ENCODE peak calls at places on chromosomes 5 and 9, in six cellular contexts. H is A673, B is amniotic stem cell, D is activated T-helper 1 cell treated with Interleukin-2 at 50 U/mL for 16 hours, S is GM19239, E is adrenal gland. T is an unnamed sample.

GRCh38 chr5:131633830-131634229 is 1.2 kb downstream of the RAPGEF6 start:
- DNase-seq in H (no peak), B (no peak), D (no peak), S (no peak), E (no peak), T (no peak)

GRCh38 chr5:8633706-8634105 is 764.8 kb downstream of the MTRR start:
- DNase-seq in H (peak; percentile 42), B (no peak), D (no peak), S (no peak), E (no peak), T (no peak)

GRCh38 chr5:51279983-51280382 is 103.3 kb upstream of the ISL1 start:
- DNase-seq in H (peak; percentile 40), B (no peak), D (no peak), S (no peak), E (no peak), T (peak; percentile 16)

GRCh38 chr5:157222506-157223230 is 42.0 kb downstream of the ITK start:
- DNase-seq in H (no peak), B (no peak), D (peak; percentile 31), S (no peak), E (no peak), T (no peak)

GRCh38 chr9:114512337-114512874 is 7.1 kb upstream of the WHRN start:
- DNase-seq in H (no peak), B (no peak), D (no peak), S (no peak), E (no peak), T (no peak)

GRCh38 chr5:33725846-33726245 is 165.9 kb downstream of the ADAMTS12 start:
- DNase-seq in H (no peak), B (no peak), D (no peak), S (no peak), E (no peak), T (no peak)

GRCh38 chr5:42982107-42982622 is 58.0 kb downstream of the ANXA2R start:
- DNase-seq in H (peak; percentile 18), B (no peak), D (no peak), S (no peak), E (no peak), T (no peak)

GRCh38 chr5:1123418-1124147 is 11.7 kb upstream of the SLC12A7 start:
- DNase-seq in H (no peak), B (no peak), D (no peak), S (no peak), E (no peak), T (no peak)

GRCh38 chr9:34562136-34562745 is 27.3 kb downstream of the CNTFR start:
- DNase-seq in H (no peak), B (no peak), D (no peak), S (no peak), E (no peak), T (no peak)

GRCh38 chr9:124286292-124286931 is 28.7 kb downstream of the NEK6 start:
- DNase-seq in H (no peak), B (peak; percentile 67), D (peak; percentile 11), S (no peak), E (no peak), T (no peak)

GRCh38 chr9:123716339-123716738 is 213.6 kb downstream of the DENND1A start:
- DNase-seq in H (no peak), B (no peak), D (no peak), S (peak; percentile 18), E (no peak), T (no peak)

GRCh38 chr9:5671711-5672353 is 42.9 kb downstream of the RIC1 start:
- DNase-seq in H (no peak), B (no peak), D (no peak), S (no peak), E (no peak), T (no peak)

GRCh38 chr5:115818821-115819220 is 2.4 kb upstream of the CDO1 start:
- DNase-seq in H (no peak), B (no peak), D (no peak), S (no peak), E (no peak), T (peak; percentile 36)

GRCh38 chr5:6446626-6447309 is 1.9 kb upstream of the UBE2QL1 start:
- DNase-seq in H (no peak), B (no peak), D (no peak), S (no peak), E (no peak), T (no peak)

GRCh38 chr5:150492621-150493020 is 15.3 kb upstream of the NDST1 start:
- DNase-seq in H (no peak), B (no peak), D (no peak), S (no peak), E (no peak), T (no peak)

GRCh38 chr5:74995931-74996330 is 56.4 kb downstream of the GCNT4 start:
- DNase-seq in H (no peak), B (no peak), D (no peak), S (no peak), E (no peak), T (no peak)

GRCh38 chr9:27291292-27291691 is 5.7 kb downstream of the EQTN start:
- DNase-seq in H (no peak), B (no peak), D (no peak), S (no peak), E (no peak), T (no peak)

GRCh38 chr9:106333487-106333886 is 529.5 kb upstream of the ZNF462 start:
- DNase-seq in H (no peak), B (no peak), D (no peak), S (no peak), E (no peak), T (no peak)